ENCODE peak calls at places on chromosomes 12 and 14, in six cellular contexts. M, E, N, T, D and L are unnamed samples. For H3K9me3, the result is how much of the 10 kb centered on the place peaks cover.

GRCh38 chr12:112881602-112882001 is 25.2 kb upstream of the OAS1 start:
- DNase-seq in M (no peak), E (peak), N (no peak), T (no peak), D (no peak), L (no peak)

GRCh38 chr12:52798671-52799497 is 3.0 kb upstream of the KRT3 start:
- DNase-seq in M (no peak), E (no peak), N (no peak), T (peak), D (no peak), L (no peak)

GRCh38 chr14:68663385-68664076 is 129.3 kb downstream of the ZFP36L1 start:
- DNase-seq in M (no peak), E (no peak), N (no peak), T (no peak), D (no peak), L (peak)

GRCh38 chr14:59215353-59215752 is 26.9 kb downstream of the DAAM1 start:
- DNase-seq in M (peak), E (no peak), N (no peak), T (no peak), D (no peak), L (no peak)

GRCh38 chr14:94123296-94123695 is 6.1 kb downstream of the IFI27L2 start:
- DNase-seq in M (no peak), E (peak), N (no peak), T (no peak), D (no peak), L (no peak)

GRCh38 chr14:100767788-100768536 is 41.3 kb downstream of the DLK1 start:
- DNase-seq in M (no peak), E (no peak), N (no peak), T (no peak), D (no peak), L (no peak)

GRCh38 chr12:75805905-75806304 is 225.7 kb downstream of the PHLDA1 start:
- DNase-seq in M (no peak), E (no peak), N (no peak), T (no peak), D (no peak), L (no peak)

GRCh38 chr12:89791286-89791685 is 82.6 kb upstream of the ATP2B1 start:
- DNase-seq in M (no peak), E (no peak), N (no peak), T (no peak), D (no peak), L (no peak)

GRCh38 chr12:57707250-57707649 is 13.3 kb downstream of the OS9 start:
- DNase-seq in M (no peak), E (no peak), N (no peak), T (no peak), D (no peak), L (no peak)

GRCh38 chr12:62711626-62712305 is 223.2 kb downstream of the PPM1H start:
- DNase-seq in M (no peak), E (no peak), N (no peak), T (no peak), D (no peak), L (no peak)

GRCh38 chr12:95102916-95103671 is 29.7 kb upstream of the NR2C1 start:
- DNase-seq in M (no peak), E (no peak), N (no peak), T (peak), D (no peak), L (no peak)

GRCh38 chr14:58297412-58297761 is 968 bp upstream of the ARID4A start:
- DNase-seq in M (no peak), E (no peak), N (peak), T (no peak), D (no peak), L (no peak)

GRCh38 chr14:26531894-26532293 is 65.9 kb downstream of the NOVA1 start:
- DNase-seq in M (no peak), E (no peak), N (no peak), T (peak), D (no peak), L (no peak)

GRCh38 chr12:93702707-93703305 is 25.6 kb downstream of the CRADD start:
- DNase-seq in M (no peak), E (no peak), N (no peak), T (no peak), D (no peak), L (no peak)

GRCh38 chr12:8648598-8649205 is 13.9 kb downstream of the MFAP5 start:
- DNase-seq in M (no peak), E (no peak), N (no peak), T (no peak), D (no peak), L (no peak)

GRCh38 chr12:64673490-64674169 is 63.3 kb downstream of the RASSF3 start:
- DNase-seq in M (no peak), E (no peak), N (no peak), T (no peak), D (peak), L (no peak)

GRCh38 chr14:27528328-27528727 is 930.5 kb upstream of the NOVA1 start:
- DNase-seq in M (no peak), E (no peak), N (no peak), T (peak), D (peak), L (peak)

GRCh38 chr14:22509751-22510300 is 79.2 kb downstream of the DAD1 start:
- DNase-seq in M (no peak), E (no peak), N (no peak), T (no peak), D (no peak), L (no peak)

GRCh38 chr14:102591372-102591943 is 991 bp upstream of the RCOR1 start:
- DNase-seq in M (peak), E (peak), N (no peak), T (no peak), D (peak), L (peak)

GRCh38 chr12:18546399-18546798 is 191.4 kb downstream of the PLCZ1 start:
- DNase-seq in M (no peak), E (no peak), N (no peak), T (peak), D (no peak), L (peak)

GRCh38 chr14:89445252-89445973 is 28.4 kb upstream of the FOXN3 start:
- DNase-seq in M (no peak), E (no peak), N (no peak), T (no peak), D (no peak), L (no peak)

GRCh38 chr12:104485651-104486341 is 29.0 kb downstream of the CHST11 start:
- DNase-seq in M (no peak), E (no peak), N (no peak), T (no peak), D (no peak), L (no peak)

GRCh38 chr14:95649230-95649629 is 37.0 kb upstream of the TCL1B start:
- DNase-seq in M (no peak), E (no peak), N (no peak), T (no peak), D (no peak), L (no peak)

GRCh38 chr12:91637789-91638624 is 455.4 kb upstream of the DCN start:
- DNase-seq in M (no peak), E (no peak), N (no peak), T (peak), D (no peak), L (no peak)

GRCh38 chr12:100539209-100539608 is 34.3 kb upstream of the GAS2L3 start:
- DNase-seq in M (no peak), E (no peak), N (no peak), T (peak), D (no peak), L (peak)

GRCh38 chr14:61545716-61546455 is 149.4 kb upstream of the HIF1A start:
- DNase-seq in M (no peak), E (no peak), N (no peak), T (no peak), D (no peak), L (no peak)

GRCh38 chr14:104794099-104794498 is 1.4 kb downstream of the AKT1 start:
- DNase-seq in M (no peak), E (peak), N (no peak), T (peak), D (peak), L (peak)

GRCh38 chr14:44418856-44419255 is 88.2 kb downstream of the FSCB start:
- DNase-seq in M (no peak), E (no peak), N (no peak), T (no peak), D (no peak), L (peak)

GRCh38 chr14:44417809-44418208 is 89.3 kb downstream of the FSCB start:
- DNase-seq in M (no peak), E (no peak), N (no peak), T (no peak), D (no peak), L (no peak)

GRCh38 chr14:44412858-44413569 is 94.1 kb downstream of the FSCB start:
- DNase-seq in M (no peak), E (no peak), N (no peak), T (no peak), D (no peak), L (no peak)
- H3K9me3 ChIP-seq in M (under half), E (under half), N (under half), T (under half), D (under half), L (under half)

DNA sequence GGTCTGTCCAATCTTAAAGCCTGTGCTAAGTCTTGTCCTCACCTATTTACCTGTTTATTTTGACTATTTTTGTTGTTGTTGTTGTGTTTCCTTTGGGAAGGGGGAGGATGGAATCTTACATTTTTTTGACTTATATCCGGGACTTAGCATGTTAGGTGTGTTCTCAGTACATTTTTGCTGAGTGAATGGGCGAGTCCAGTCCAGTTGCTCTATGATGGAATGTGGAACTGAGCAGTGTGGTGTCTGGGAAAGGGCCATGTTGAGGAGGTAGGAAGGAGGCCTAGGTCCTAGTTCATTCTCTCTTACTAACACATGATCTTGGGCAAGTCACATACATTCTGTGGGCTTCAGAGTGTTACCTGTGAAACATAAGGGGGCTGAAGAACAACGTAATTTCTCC is 80.9 kb upstream of the SLC38A2 start:
- DNase-seq in M (no peak), E (no peak), N (no peak), T (peak), D (no peak), L (no peak)
- H3K4me3 ChIP-seq in M (no peak), E (no peak), N (no peak), T (no peak), D (no peak), L (no peak)

DNA sequence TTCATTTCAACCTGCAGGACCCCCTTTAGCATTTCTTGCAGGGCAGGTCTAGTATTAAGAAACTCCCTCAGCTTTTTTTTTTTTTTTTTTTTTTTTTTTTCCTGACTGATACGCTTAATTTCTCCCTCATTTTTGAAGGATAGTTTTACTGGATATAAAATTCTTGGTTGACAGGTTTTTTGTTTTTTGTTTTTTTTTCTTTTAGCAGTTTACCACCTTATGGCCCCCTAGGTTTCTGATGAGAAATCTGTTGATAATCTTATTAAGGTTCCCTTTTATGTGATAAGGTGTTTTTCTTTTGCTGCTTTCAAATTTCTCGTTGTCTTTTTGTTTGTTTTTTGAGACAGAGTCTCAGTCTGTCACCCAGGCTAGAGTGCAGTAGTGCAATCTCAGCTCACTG is 66.5 kb downstream of the BORCS5 start:
- DNase-seq in M (no peak), E (no peak), N (no peak), T (no peak), D (no peak), L (no peak)
- H3K9me3 ChIP-seq in M (under half), E (under half), N (under half), T (under half), D (under half), L (under half)

GRCh38 chr12:127178463-127178862 is 1088.5 kb upstream of the TMEM132C start:
- DNase-seq in M (no peak), E (no peak), N (no peak), T (no peak), D (peak), L (no peak)

GRCh38 chr12:127174881-127175280 is 1092.1 kb upstream of the TMEM132C start:
- DNase-seq in M (no peak), E (no peak), N (no peak), T (peak), D (no peak), L (no peak)

GRCh38 chr12:127178039-127178438 is 1088.9 kb upstream of the TMEM132C start:
- DNase-seq in M (no peak), E (no peak), N (no peak), T (no peak), D (no peak), L (no peak)

GRCh38 chr12:127175361-127175760 is 1091.6 kb upstream of the TMEM132C start:
- DNase-seq in M (no peak), E (no peak), N (no peak), T (no peak), D (no peak), L (no peak)

GRCh38 chr12:127176804-127177203 is 1090.2 kb upstream of the TMEM132C start:
- DNase-seq in M (no peak), E (no peak), N (no peak), T (no peak), D (no peak), L (no peak)
- H3K4me3 ChIP-seq in M (no peak), E (no peak), N (no peak), T (no peak), D (no peak), L (no peak)

GRCh38 chr12:132295101-132295526 is 34.3 kb downstream of the GALNT9 start:
- DNase-seq in M (no peak), E (no peak), N (no peak), T (no peak), D (no peak), L (no peak)
- H3K9me3 ChIP-seq in M (under half), E (under half), N (under half), T (under half), D (under half), L (under half)

DNA sequence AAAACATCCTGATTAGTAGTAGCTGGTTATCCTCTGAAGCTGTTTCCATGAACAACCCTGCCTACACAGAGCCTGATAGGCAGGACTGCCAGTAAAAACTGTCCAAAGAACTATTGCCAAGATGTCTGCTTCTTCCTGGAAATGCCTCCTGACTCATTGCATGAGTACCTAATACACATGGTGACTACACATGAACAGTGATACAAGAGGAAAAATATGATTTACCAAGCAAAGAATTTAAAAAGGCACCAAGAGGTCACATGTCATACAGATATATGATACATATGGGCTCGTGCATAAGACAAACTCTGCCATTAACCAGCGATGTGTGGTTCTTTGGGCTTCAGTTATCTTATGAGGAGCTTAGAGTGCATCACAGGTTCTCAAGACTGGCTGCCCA is 552.3 kb downstream of the SLC16A7 start:
- DNase-seq in M (no peak), E (no peak), N (no peak), T (peak), D (no peak), L (no peak)
- H3K4me3 ChIP-seq in M (no peak), E (no peak), N (no peak), T (no peak), D (no peak), L (no peak)